ENCODE peak calls at places on chromosomes 4 and X, in four cellular contexts. One of them, this sample, is unnamed.

GRCh38 chr4:78720994-78721677 is 55.0 kb upstream of the BMP2K start:
- DNase-seq in HepG2: peak; percentile 13
- DNase-seq in K562: peak; percentile 93
- DNase-seq in WTC11: no peak
- DNase-seq in this sample: no peak

GRCh38 chrX:148530464-148531077 is 30.2 kb downstream of the AFF2 start:
- DNase-seq in HepG2: no peak
- DNase-seq in K562: peak; percentile 39
- DNase-seq in WTC11: no peak
- DNase-seq in this sample: no peak

GRCh38 chr4:69881173-69881773 is 21.3 kb upstream of the SULT1E1 start:
- DNase-seq in HepG2: peak; percentile 66
- DNase-seq in K562: peak; percentile 10
- DNase-seq in WTC11: peak; percentile 15
- DNase-seq in this sample: peak; percentile 51

GRCh38 chr4:38124961-38125360 is 164.8 kb downstream of the PTTG2 start:
- DNase-seq in HepG2: no peak
- DNase-seq in K562: no peak
- DNase-seq in WTC11: no peak
- DNase-seq in this sample: no peak

GRCh38 chr4:40316333-40316781 is 18.8 kb upstream of the CHRNA9 start:
- DNase-seq in HepG2: no peak
- DNase-seq in K562: no peak
- DNase-seq in WTC11: no peak
- DNase-seq in this sample: no peak

GRCh38 chr4:136725286-136726081 is 806.8 kb downstream of the PCDH18 start:
- DNase-seq in HepG2: no peak
- DNase-seq in K562: no peak
- DNase-seq in WTC11: no peak
- DNase-seq in this sample: no peak

GRCh38 chr4:110292994-110293744 is 94.8 kb upstream of the ELOVL6 start:
- DNase-seq in HepG2: no peak
- DNase-seq in K562: no peak
- DNase-seq in WTC11: no peak
- DNase-seq in this sample: no peak

GRCh38 chr4:74559853-74560252 is 114.9 kb downstream of the AREG start:
- DNase-seq in HepG2: no peak
- DNase-seq in K562: no peak
- DNase-seq in WTC11: no peak
- DNase-seq in this sample: no peak

GRCh38 chr4:123631699-123632098 is 235.1 kb downstream of the SPRY1 start:
- DNase-seq in HepG2: no peak
- DNase-seq in K562: no peak
- DNase-seq in WTC11: no peak
- DNase-seq in this sample: no peak

GRCh38 chr4:168551945-168552695 is 55.3 kb downstream of the PALLD start:
- DNase-seq in HepG2: peak; percentile 2
- DNase-seq in K562: peak; percentile 16
- DNase-seq in WTC11: no peak
- DNase-seq in this sample: no peak

GRCh38 chr4:100605144-100605543 is 87.3 kb upstream of the EMCN start:
- DNase-seq in HepG2: no peak
- DNase-seq in K562: no peak
- DNase-seq in WTC11: no peak
- DNase-seq in this sample: no peak

GRCh38 chrX:41302293-41302868 is 31.6 kb upstream of the DDX3X start:
- DNase-seq in HepG2: no peak
- DNase-seq in K562: peak; percentile 20
- DNase-seq in WTC11: no peak
- DNase-seq in this sample: no peak

GRCh38 chr4:156830356-156830755 is 141.2 kb downstream of the PDGFC start:
- DNase-seq in HepG2: peak; percentile 1
- DNase-seq in K562: no peak
- DNase-seq in WTC11: no peak
- DNase-seq in this sample: no peak

GRCh38 chr4:87565746-87566145 is 36.6 kb upstream of the SPARCL1 start:
- DNase-seq in HepG2: no peak
- DNase-seq in K562: no peak
- DNase-seq in WTC11: no peak
- DNase-seq in this sample: no peak

GRCh38 chr4:37471971-37472370 is 214.2 kb downstream of the RELL1 start:
- DNase-seq in HepG2: no peak
- DNase-seq in K562: no peak
- DNase-seq in WTC11: no peak
- DNase-seq in this sample: no peak

GRCh38 chr4:122099896-122100295 is 52.2 kb upstream of the BLTP1 start:
- DNase-seq in HepG2: no peak
- DNase-seq in K562: no peak
- DNase-seq in WTC11: no peak
- DNase-seq in this sample: no peak

GRCh38 chrX:134520860-134521390 is 61.0 kb downstream of the HPRT1 start:
- DNase-seq in HepG2: peak; percentile 34
- DNase-seq in K562: peak; percentile 67
- DNase-seq in WTC11: peak; percentile 35
- DNase-seq in this sample: peak; percentile 64

GRCh38 chr4:98341309-98341708 is 80.1 kb downstream of the RAP1GDS1 start:
- DNase-seq in HepG2: no peak
- DNase-seq in K562: no peak
- DNase-seq in WTC11: no peak
- DNase-seq in this sample: peak; percentile 26

GRCh38 chr4:113784497-113785254 is 23.1 kb upstream of the CAMK2D start:
- DNase-seq in HepG2: peak; percentile 83
- DNase-seq in K562: no peak
- DNase-seq in WTC11: no peak
- DNase-seq in this sample: no peak

GRCh38 chr4:184427687-184428086 is 46.7 kb downstream of the IRF2 start:
- DNase-seq in HepG2: no peak
- DNase-seq in K562: no peak
- DNase-seq in WTC11: no peak
- DNase-seq in this sample: no peak

GRCh38 chrX:47191331-47191730 is 2.3 kb upstream of the UBA1 start:
- DNase-seq in HepG2: no peak
- DNase-seq in K562: peak; percentile 24
- DNase-seq in WTC11: peak; percentile 17
- DNase-seq in this sample: no peak

GRCh38 chr4:52376107-52376704 is 282.9 kb downstream of the USP46 start:
- DNase-seq in HepG2: peak; percentile 45
- DNase-seq in K562: peak; percentile 57
- DNase-seq in WTC11: no peak
- DNase-seq in this sample: peak; percentile 31

GRCh38 chr4:125314676-125315570 is at the start of gene FAT4:
- DNase-seq in HepG2: peak; percentile 88
- DNase-seq in K562: peak; percentile 32
- DNase-seq in WTC11: peak; percentile 90
- DNase-seq in this sample: peak; percentile 82

GRCh38 chr4:57378766-57379165 is 268.6 kb upstream of the IGFBP7 start:
- DNase-seq in HepG2: no peak
- DNase-seq in K562: no peak
- DNase-seq in WTC11: no peak
- DNase-seq in this sample: no peak

DNA sequence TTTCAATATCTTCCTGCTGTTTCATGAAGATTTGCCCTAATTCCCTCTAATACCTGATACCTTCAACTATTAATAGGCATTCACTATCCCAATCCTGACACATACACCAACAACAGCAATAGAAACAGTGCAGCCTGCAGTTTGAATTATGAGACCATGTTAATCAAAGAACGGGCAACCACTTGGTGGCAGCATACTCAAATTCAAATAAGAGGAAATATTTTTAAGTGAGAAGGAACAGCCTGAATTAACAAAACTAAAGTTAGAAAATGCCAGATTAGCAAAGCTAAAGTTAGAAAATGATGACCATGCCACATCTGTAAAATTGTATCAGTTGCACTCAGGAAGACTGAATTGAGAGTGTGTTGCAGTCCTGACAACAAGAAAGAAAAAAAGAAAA is 204.9 kb downstream of the SMARCA1 start:
- DNase-seq in HepG2: peak; percentile 21
- DNase-seq in K562: peak; percentile 1
- DNase-seq in WTC11: no peak
- DNase-seq in this sample: peak; percentile 18
- TF ChIP-seq ELF4 in HepG2: no peak
- TF ChIP-seq ELF4 in K562: no peak
- TF ChIP-seq ELF4 in WTC11: no peak
- TF ChIP-seq ELF4 in this sample: no peak

DNA sequence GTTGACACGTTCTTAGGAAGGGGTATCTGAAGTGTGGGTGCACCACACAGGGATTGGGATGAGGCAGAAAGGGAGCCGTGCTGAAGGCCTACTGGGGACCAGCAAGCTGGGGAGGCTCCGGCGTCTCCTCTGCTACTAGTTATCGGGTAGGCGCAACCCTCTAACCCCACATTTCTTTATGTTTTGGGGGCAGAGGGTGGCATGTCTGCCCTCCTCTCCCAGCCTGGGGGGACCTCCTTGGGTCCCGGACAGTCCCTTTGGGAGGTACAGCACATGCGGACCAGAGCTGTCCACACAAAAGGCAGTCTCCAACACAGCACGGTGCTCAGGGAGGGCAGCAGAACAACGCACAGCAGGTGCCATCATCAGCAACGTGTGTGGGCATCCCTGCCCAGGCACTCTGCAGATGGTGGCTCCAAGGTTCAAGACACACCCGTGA is 33.2 kb downstream of the WDR1 start:
- DNase-seq in HepG2: no peak
- DNase-seq in K562: no peak
- DNase-seq in WTC11: no peak
- DNase-seq in this sample: no peak
- TF ChIP-seq SP1 in HepG2: no peak
- TF ChIP-seq SP1 in K562: no peak
- TF ChIP-seq SP1 in WTC11: no peak
- TF ChIP-seq SP1 in this sample: no peak

GRCh38 chr4:173448557-173448918 is 49.6 kb upstream of the SCRG1 start:
- DNase-seq in HepG2: no peak
- DNase-seq in K562: no peak
- DNase-seq in WTC11: no peak
- DNase-seq in this sample: no peak

GRCh38 chr4:173446416-173446815 is 47.5 kb upstream of the SCRG1 start:
- DNase-seq in HepG2: no peak
- DNase-seq in K562: no peak
- DNase-seq in WTC11: no peak
- DNase-seq in this sample: no peak

GRCh38 chr4:173450281-173450680 is 51.4 kb upstream of the SCRG1 start:
- DNase-seq in HepG2: no peak
- DNase-seq in K562: no peak
- DNase-seq in WTC11: no peak
- DNase-seq in this sample: no peak

GRCh38 chr4:173448919-173449641 is 50.2 kb upstream of the SCRG1 start:
- DNase-seq in HepG2: no peak
- DNase-seq in K562: peak; percentile 16
- DNase-seq in WTC11: no peak
- DNase-seq in this sample: no peak

GRCh38 chr4:173448103-173448502 is 49.2 kb upstream of the SCRG1 start:
- DNase-seq in HepG2: no peak
- DNase-seq in K562: no peak
- DNase-seq in WTC11: no peak
- DNase-seq in this sample: no peak
- TF ChIP-seq ELF4 in HepG2: no peak
- TF ChIP-seq ELF4 in K562: no peak
- TF ChIP-seq ELF4 in WTC11: no peak
- TF ChIP-seq ELF4 in this sample: no peak

GRCh38 chrX:150529587-150529986 is 38.8 kb upstream of the MTM1 start:
- DNase-seq in HepG2: no peak
- DNase-seq in K562: no peak
- DNase-seq in WTC11: no peak
- DNase-seq in this sample: no peak

GRCh38 chrX:150533863-150534262 is 34.6 kb upstream of the MTM1 start:
- DNase-seq in HepG2: no peak
- DNase-seq in K562: peak; percentile 49
- DNase-seq in WTC11: no peak
- DNase-seq in this sample: no peak

GRCh38 chrX:150531467-150531866 is 37.0 kb upstream of the MTM1 start:
- DNase-seq in HepG2: no peak
- DNase-seq in K562: no peak
- DNase-seq in WTC11: no peak
- DNase-seq in this sample: no peak

GRCh38 chrX:150527108-150527507 is 41.3 kb upstream of the MTM1 start:
- DNase-seq in HepG2: no peak
- DNase-seq in K562: no peak
- DNase-seq in WTC11: no peak
- DNase-seq in this sample: no peak

DNA sequence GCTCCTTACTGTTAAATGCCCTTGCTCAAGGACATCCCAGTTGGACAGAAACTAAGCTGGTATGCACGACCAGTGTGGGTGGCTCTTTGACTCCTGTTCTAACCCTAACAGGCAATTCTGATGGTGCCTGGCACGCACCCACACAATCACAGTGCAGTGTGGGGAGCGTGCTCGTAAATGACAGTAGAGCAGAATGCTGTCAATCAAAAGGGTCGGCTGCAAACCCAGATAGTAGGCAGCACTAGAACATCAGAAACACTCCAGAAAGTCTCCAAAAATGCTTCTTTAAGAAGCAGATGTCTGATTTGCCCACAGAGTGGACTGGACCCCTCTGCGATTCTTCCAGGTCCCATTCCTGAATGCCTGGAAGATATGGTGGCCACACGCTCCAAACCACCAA is 37.6 kb upstream of the MTM1 start:
- DNase-seq in HepG2: no peak
- DNase-seq in K562: no peak
- DNase-seq in WTC11: no peak
- DNase-seq in this sample: no peak
- TF ChIP-seq SP1 in HepG2: no peak
- TF ChIP-seq SP1 in K562: no peak
- TF ChIP-seq SP1 in WTC11: no peak
- TF ChIP-seq SP1 in this sample: no peak

GRCh38 chr4:134753390-134753789 is 551.8 kb upstream of the PABPC4L start:
- DNase-seq in HepG2: no peak
- DNase-seq in K562: no peak
- DNase-seq in WTC11: no peak
- DNase-seq in this sample: no peak
- TF ChIP-seq ELF4 in HepG2: no peak
- TF ChIP-seq ELF4 in K562: no peak
- TF ChIP-seq ELF4 in WTC11: no peak
- TF ChIP-seq ELF4 in this sample: no peak